ENCODE peak calls at places on chromosomes 7 and 10, in nine cellular contexts. X is substantia nigra; E is stimulated activated CD4-positive, alpha-beta T cell treated with anti-CD3 and anti-CD28 coated beads, Interleukin-4, amount 100 ng/mL, for 1 hour; B is gastrocnemius medialis; J is lower lobe of right lung; Z is smooth muscle cell of the brain vasculature; V is cardiac fibroblast; A is NCI-H2081; R is NCI-H1417. T is an unnamed sample.
A peak's percentile ranks its signal among the peaks of the same experiment; 100 is the strongest.

GRCh38 chr7:20598479-20599419 is 16.7 kb upstream of the ABCB5 start:
- DNase-seq in X (no peak), E (no peak), B (no peak), J (no peak), Z (peak; percentile 20), V (peak; percentile 80), A (peak; percentile 63), R (peak; percentile 64), T (peak; percentile 42)

GRCh38 chr7:23426876-23427275 is 43.4 kb downstream of the IGF2BP3 start:
- DNase-seq in X (no peak), E (no peak), B (no peak), J (no peak), Z (no peak), V (no peak), A (no peak), R (no peak), T (no peak)

GRCh38 chr10:52313350-52314006 is 603 bp upstream of the DKK1 start:
- DNase-seq in X (no peak), E (no peak), B (no peak), J (no peak), Z (no peak), V (no peak), A (no peak), R (no peak), T (no peak)

GRCh38 chr7:15778191-15778590 is 91.7 kb upstream of the MEOX2 start:
- DNase-seq in X (no peak), E (no peak), B (no peak), J (no peak), Z (no peak), V (no peak), A (no peak), R (no peak), T (no peak)

GRCh38 chr7:44650772-44651171 is 44.3 kb downstream of the OGDH start:
- DNase-seq in X (no peak), E (no peak), B (peak; percentile 45), J (no peak), Z (no peak), V (no peak), A (no peak), R (no peak), T (no peak)

GRCh38 chr7:3892167-3892566 is 591.1 kb downstream of the SDK1 start:
- DNase-seq in X (no peak), E (no peak), B (no peak), J (no peak), Z (no peak), V (no peak), A (no peak), R (no peak), T (peak; percentile 48)

GRCh38 chr7:112877671-112878460 is 87.7 kb upstream of the TMEM168 start:
- DNase-seq in X (no peak), E (no peak), B (no peak), J (no peak), Z (no peak), V (peak; percentile 33), A (no peak), R (no peak), T (no peak)

GRCh38 chr7:152588350-152588749 is 87.6 kb downstream of the XRCC2 start:
- DNase-seq in X (no peak), E (no peak), B (no peak), J (no peak), Z (no peak), V (peak; percentile 81), A (no peak), R (no peak), T (no peak)

GRCh38 chr7:270351-270983 is 19.5 kb upstream of the FOXL3 start:
- DNase-seq in X (no peak), E (no peak), B (no peak), J (peak; percentile 40), Z (no peak), V (no peak), A (no peak), R (no peak), T (no peak)

GRCh38 chr10:44237364-44238034 is 147.4 kb downstream of the CXCL12 start:
- DNase-seq in X (no peak), E (no peak), B (no peak), J (no peak), Z (no peak), V (no peak), A (no peak), R (no peak), T (no peak)

GRCh38 chr7:140625908-140626868 is 14.4 kb downstream of the DENND2A start:
- DNase-seq in X (peak; percentile 17), E (no peak), B (peak; percentile 67), J (peak; percentile 64), Z (peak; percentile 97), V (peak; percentile 97), A (peak; percentile 71), R (peak; percentile 20), T (no peak)

GRCh38 chr7:1673581-1674102 is 3.6 kb downstream of the ELFN1 start:
- DNase-seq in X (no peak), E (no peak), B (no peak), J (peak; percentile 28), Z (no peak), V (no peak), A (no peak), R (no peak), T (no peak)

T was measured in NCI-H1694.